ENCODE peak calls at places on chromosomes 2 and 18, in seven cellular contexts. E, I, S, H, L, X and N are unnamed samples.

GRCh38 chr2:3517948-3518495 is 1.3 kb downstream of the ADI1 start:
- DNase-seq in E (no peak), I (no peak), S (no peak), H (no peak), L (no peak), X (peak), N (peak)

GRCh38 chr2:121529439-121530209 is 1.1 kb upstream of the RNU4ATAC start:
- DNase-seq in E (no peak), I (peak), S (peak), H (peak), L (peak), X (peak), N (peak)

GRCh38 chr2:113886479-113887383 is 3.2 kb upstream of the ACTR3 start:
- DNase-seq in E (no peak), I (no peak), S (no peak), H (peak), L (peak), X (no peak), N (no peak)

GRCh38 chr2:219155054-219155644 is 5.5 kb downstream of the NHEJ1 start:
- DNase-seq in E (peak), I (no peak), S (peak), H (peak), L (no peak), X (peak), N (peak)

GRCh38 chr2:86284401-86284841 is 53.0 kb downstream of the REEP1 start:
- DNase-seq in E (no peak), I (no peak), S (no peak), H (no peak), L (no peak), X (no peak), N (no peak)

GRCh38 chr2:110157153-110157793 is 41.7 kb upstream of the MALL start:
- DNase-seq in E (peak), I (no peak), S (peak), H (peak), L (no peak), X (peak), N (peak)

GRCh38 chr2:9803023-9803805 is 40.1 kb upstream of the TAF1B start:
- DNase-seq in E (no peak), I (peak), S (no peak), H (no peak), L (no peak), X (no peak), N (no peak)

GRCh38 chr2:27042985-27043634 is 8.4 kb upstream of the AGBL5 start:
- DNase-seq in E (no peak), I (no peak), S (no peak), H (no peak), L (no peak), X (no peak), N (no peak)

GRCh38 chr2:1661891-1662605 is 82.3 kb downstream of the PXDN start:
- DNase-seq in E (no peak), I (peak), S (no peak), H (no peak), L (no peak), X (no peak), N (no peak)

GRCh38 chr2:69222984-69223658 is 163.9 kb downstream of the GFPT1 start:
- DNase-seq in E (no peak), I (no peak), S (peak), H (no peak), L (no peak), X (no peak), N (no peak)

GRCh38 chr18:32349728-32350395 is 120.8 kb downstream of the GAREM1 start:
- DNase-seq in E (no peak), I (peak), S (peak), H (peak), L (no peak), X (no peak), N (peak)

GRCh38 chr2:178202927-178203326 is 8.6 kb downstream of the OSBPL6 start:
- DNase-seq in E (no peak), I (no peak), S (no peak), H (no peak), L (no peak), X (no peak), N (no peak)

GRCh38 chr2:23293756-23294155 is 91.2 kb upstream of the KLHL29 start:
- DNase-seq in E (no peak), I (peak), S (no peak), H (no peak), L (no peak), X (no peak), N (no peak)